ENCODE peak calls at places on chromosomes 5 and 9, in six cellular contexts. W is iris pigment epithelial cell; S is dorsolateral prefrontal cortex; K is pons; R is activated CD4-positive, alpha-beta T cell treated with anti-CD3 and anti-CD28 coated beads for 4 hours; Z is NCI-H2081. P is an unnamed sample.

GRCh38 chr5:65812648-65813047 is 90.6 kb downstream of the NLN start:
- DNase-seq in W (no peak), S (no peak), K (no peak), R (peak; percentile 8), Z (no peak), P (no peak)

GRCh38 chr5:69367697-69368279 is 1.5 kb downstream of the AK6 start:
- DNase-seq in W (no peak), S (no peak), K (no peak), R (no peak), Z (no peak), P (no peak)

GRCh38 chr5:174292348-174292747 is 246.8 kb downstream of the NSG2 start:
- DNase-seq in W (no peak), S (no peak), K (no peak), R (no peak), Z (no peak), P (no peak)

GRCh38 chr5:31477516-31477915 is 54.4 kb downstream of the DROSHA start:
- DNase-seq in W (peak; percentile 70), S (no peak), K (no peak), R (no peak), Z (no peak), P (no peak)

GRCh38 chr5:140351609-140352334 is 5.4 kb upstream of the HBEGF start:
- DNase-seq in W (peak; percentile 58), S (no peak), K (peak; percentile 92), R (peak; percentile 82), Z (peak; percentile 56), P (peak; percentile 66)

GRCh38 chr9:385818-386398 is 171.2 kb downstream of the DOCK8 start:
- DNase-seq in W (peak; percentile 61), S (peak; percentile 45), K (peak; percentile 73), R (no peak), Z (peak; percentile 22), P (no peak)

GRCh38 chr9:99827244-99827643 is 5.6 kb downstream of the NR4A3 start:
- DNase-seq in W (no peak), S (no peak), K (no peak), R (no peak), Z (no peak), P (no peak)

GRCh38 chr5:90528704-90529233 is 615 bp downstream of the LYSMD3 start:
- DNase-seq in W (peak; percentile 23), S (no peak), K (peak; percentile 64), R (no peak), Z (no peak), P (peak; percentile 17)

GRCh38 chr9:116905131-116905724 is 218.1 kb downstream of the TRIM32 start:
- DNase-seq in W (no peak), S (peak; percentile 56), K (peak; percentile 42), R (no peak), Z (peak; percentile 73), P (no peak)

GRCh38 chr9:9924369-9924768 is 688.4 kb downstream of the PTPRD start:
- DNase-seq in W (peak; percentile 1), S (no peak), K (no peak), R (no peak), Z (no peak), P (no peak)

GRCh38 chr9:3525088-3525835 is 539 bp downstream of the RFX3 start:
- DNase-seq in W (no peak), S (peak; percentile 42), K (no peak), R (peak; percentile 1), Z (no peak), P (no peak)

GRCh38 chr9:35374436-35374835 is 115.5 kb upstream of the RUSC2 start:
- DNase-seq in W (no peak), S (no peak), K (no peak), R (no peak), Z (no peak), P (no peak)

GRCh38 chr9:20563917-20564316 is 58.4 kb downstream of the MLLT3 start:
- DNase-seq in W (no peak), S (no peak), K (no peak), R (no peak), Z (no peak), P (no peak)

GRCh38 chr5:2876183-2876582 is 124.7 kb upstream of the IRX2 start:
- DNase-seq in W (no peak), S (no peak), K (no peak), R (no peak), Z (no peak), P (no peak)

GRCh38 chr5:3489221-3489620 is 106.4 kb upstream of the IRX1 start:
- DNase-seq in W (no peak), S (no peak), K (no peak), R (no peak), Z (no peak), P (no peak)

GRCh38 chr5:39158127-39158593 is 61.2 kb downstream of the FYB1 start:
- DNase-seq in W (peak; percentile 41), S (no peak), K (no peak), R (no peak), Z (no peak), P (no peak)

GRCh38 chr9:21660976-21661375 is 141.5 kb upstream of the MTAP start:
- DNase-seq in W (no peak), S (no peak), K (no peak), R (no peak), Z (no peak), P (no peak)

GRCh38 chr5:107300928-107301327 is 369.8 kb downstream of the EFNA5 start:
- DNase-seq in W (peak; percentile 16), S (no peak), K (no peak), R (no peak), Z (no peak), P (no peak)

GRCh38 chr9:9790216-9790872 is 822.5 kb downstream of the PTPRD start:
- DNase-seq in W (peak; percentile 7), S (no peak), K (peak; percentile 88), R (no peak), Z (peak; percentile 83), P (no peak)

GRCh38 chr9:70484232-70485130 is 70.0 kb upstream of the KLF9 start:
- DNase-seq in W (peak; percentile 90), S (no peak), K (peak; percentile 91), R (peak; percentile 20), Z (peak; percentile 29), P (peak; percentile 7)

P was measured in effector CD4-positive, alpha-beta T cell.